ENCODE peak calls at places on chromosomes 4 and X, in six cellular contexts. F is H9, U is IMR-90, T is mesenchymal stem cell, E is H1, A is trophoblast cell. P is an unnamed sample.

GRCh38 chrX:338836-339400 is 20.3 kb upstream of the GTPBP6 start:
- DNase-seq in F (no peak), U (no peak), T (no peak), E (no peak), A (no peak), P (no peak)

GRCh38 chrX:153801646-153802045 is 7.2 kb downstream of the SSR4 start:
- DNase-seq in F (no peak), U (no peak), T (no peak), E (no peak), A (no peak), P (no peak)

GRCh38 chr4:86926428-86927086 is 8.3 kb upstream of the AFF1 start:
- DNase-seq in F (peak), U (peak), T (no peak), E (no peak), A (peak), P (no peak)

GRCh38 chr4:54959656-54960055 is 165.7 kb downstream of the KDR start:
- DNase-seq in F (no peak), U (peak), T (peak), E (no peak), A (peak), P (no peak)

GRCh38 chr4:165207016-165207430 is 338 bp upstream of the KLHL2 start:
- DNase-seq in F (peak), U (peak), T (no peak), E (no peak), A (no peak), P (peak)

GRCh38 chrX:130055103-130055502 is 55.2 kb downstream of the ELF4 start:
- DNase-seq in F (no peak), U (peak), T (peak), E (no peak), A (peak), P (no peak)

GRCh38 chr4:173934201-173934600 is 349.3 kb downstream of the FBXO8 start:
- DNase-seq in F (no peak), U (peak), T (peak), E (no peak), A (no peak), P (no peak)

GRCh38 chrX:130024127-130024526 is 41.7 kb downstream of the BCORL1 start:
- DNase-seq in F (peak), U (peak), T (peak), E (peak), A (peak), P (peak)

GRCh38 chrX:275967-276587 is 5.1 kb upstream of the PLCXD1 start:
- DNase-seq in F (peak), U (peak), T (peak), E (no peak), A (peak), P (peak)

GRCh38 chr4:15482842-15483241 is 13.2 kb downstream of the CC2D2A start:
- DNase-seq in F (no peak), U (no peak), T (no peak), E (no peak), A (no peak), P (no peak)

GRCh38 chrX:10769165-10769564 is 148.8 kb upstream of the MID1 start:
- DNase-seq in F (no peak), U (peak), T (peak), E (no peak), A (peak), P (peak)

GRCh38 chr4:88022289-88022688 is 14.9 kb downstream of the PKD2 start:
- DNase-seq in F (no peak), U (no peak), T (peak), E (no peak), A (no peak), P (no peak)

GRCh38 chrX:11412715-11413623 is 119.8 kb downstream of the AMELX start:
- DNase-seq in F (no peak), U (no peak), T (no peak), E (no peak), A (no peak), P (no peak)

GRCh38 chr4:111755571-111755970 is 389.7 kb upstream of the FAM241A start:
- DNase-seq in F (no peak), U (no peak), T (no peak), E (no peak), A (no peak), P (no peak)
- H3K14ac ChIP-seq in F (no peak), U (no peak), T (no peak), E (no peak), A (no peak), P (no peak)

GRCh38 chr4:163688856-163689255 is 194.4 kb downstream of the TMA16 start:
- DNase-seq in F (no peak), U (no peak), T (no peak), E (no peak), A (no peak), P (no peak)

GRCh38 chr4:163693776-163694175 is 199.3 kb downstream of the TMA16 start:
- DNase-seq in F (no peak), U (peak), T (peak), E (no peak), A (peak), P (no peak)

GRCh38 chr4:163697121-163697520 is 202.6 kb downstream of the TMA16 start:
- DNase-seq in F (no peak), U (peak), T (no peak), E (no peak), A (peak), P (no peak)

GRCh38 chr4:163693211-163693610 is 198.7 kb downstream of the TMA16 start:
- DNase-seq in F (no peak), U (peak), T (peak), E (no peak), A (no peak), P (no peak)

DNA sequence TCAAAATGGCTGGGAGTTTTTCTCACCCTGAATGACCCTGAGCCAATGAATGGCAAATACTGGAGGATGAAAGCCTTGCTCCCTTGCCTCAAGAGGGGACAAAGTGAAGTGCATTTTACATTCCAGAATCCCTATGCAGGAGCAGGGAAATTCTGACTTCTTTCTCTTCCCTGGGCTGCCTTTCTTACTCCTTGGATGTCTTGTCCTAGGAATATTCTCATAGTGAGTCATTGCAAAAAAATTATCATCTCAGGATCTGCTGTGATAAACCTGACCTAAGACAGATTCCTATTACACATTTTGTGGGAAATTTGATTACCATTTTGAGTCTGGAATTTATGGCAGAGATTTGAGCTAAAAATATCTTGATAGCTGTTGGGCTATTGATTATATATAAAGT is 199.9 kb downstream of the TMA16 start:
- DNase-seq in F (no peak), U (peak), T (peak), E (no peak), A (peak), P (no peak)
- H4K91ac ChIP-seq in F (no peak), U (peak), T (no peak), E (no peak), A (no peak), P (no peak)

GRCh38 chr4:4888695-4889094 is 29.2 kb downstream of the MSX1 start:
- DNase-seq in F (peak), U (no peak), T (no peak), E (no peak), A (no peak), P (no peak)
- H3K14ac ChIP-seq in F (no peak), U (no peak), T (no peak), E (no peak), A (no peak), P (no peak)

GRCh38 chr4:21826071-21826470 is 122.5 kb downstream of the KCNIP4 start:
- DNase-seq in F (no peak), U (no peak), T (no peak), E (no peak), A (peak), P (no peak)

GRCh38 chr4:21830272-21830671 is 118.3 kb downstream of the KCNIP4 start:
- DNase-seq in F (no peak), U (no peak), T (no peak), E (no peak), A (no peak), P (no peak)

GRCh38 chr4:21827575-21827974 is 121.0 kb downstream of the KCNIP4 start:
- DNase-seq in F (no peak), U (peak), T (peak), E (no peak), A (no peak), P (no peak)
- H4K91ac ChIP-seq in F (no peak), U (no peak), T (no peak), E (no peak), A (no peak), P (no peak)

DNA sequence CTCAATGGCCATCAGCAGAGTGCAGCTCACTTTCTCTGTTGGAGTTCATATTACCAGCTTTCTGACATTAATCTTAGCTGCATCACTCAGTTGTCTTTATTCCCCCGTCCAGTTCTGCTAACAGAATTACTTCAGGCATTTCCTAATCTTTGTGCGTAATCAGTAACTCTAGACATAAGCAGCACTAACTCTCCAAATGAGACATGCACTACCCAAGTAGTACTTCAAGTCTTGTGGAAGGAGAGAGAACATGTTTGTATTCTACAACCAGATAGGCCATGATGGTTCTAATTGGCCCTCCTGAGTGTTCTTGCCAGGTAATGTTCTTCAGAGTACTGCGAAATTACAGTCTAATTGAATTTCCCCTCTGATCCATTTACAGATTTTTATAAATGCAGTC is 448.5 kb upstream of the RPS6KA3 start:
- DNase-seq in F (no peak), U (no peak), T (no peak), E (no peak), A (no peak), P (no peak)
- H3K14ac ChIP-seq in F (no peak), U (no peak), T (no peak), E (no peak), A (no peak), P (no peak)

P was measured in neuronal stem cell.